ENCODE peak calls at places on chromosomes 16 and 17, in nine cellular contexts. Y, K, U, D, G, E, C, Q and L are unnamed samples. For H3K4me1, the result is how much of the 10 kb centered on the place peaks cover.

GRCh38 chr17:41067281-41067680 is 1.6 kb upstream of the KRTAP2-4 start:
- DNase-seq in D (no peak), K (no peak), C (no peak), Q (no peak), E (no peak), U (no peak), G (no peak), Y (no peak), L (no peak)

GRCh38 chr16:89114159-89114981 is 20.7 kb downstream of the ACSF3 start:
- DNase-seq in G (peak), C (peak), D (no peak), Y (no peak), K (peak), E (peak), U (peak), Q (no peak), L (no peak)

GRCh38 chr16:119835-120234 is 18.6 kb downstream of the NPRL3 start:
- DNase-seq in K (no peak), Q (no peak), C (no peak), E (peak), U (no peak), G (no peak), D (no peak), Y (no peak), L (no peak)

GRCh38 chr17:72056727-72057290 is 64.0 kb upstream of the SOX9 start:
- DNase-seq in Q (no peak), G (no peak), C (no peak), K (no peak), E (no peak), U (no peak), Y (no peak), D (no peak), L (no peak)

GRCh38 chr17:67717192-67717623 is 528 bp upstream of the NOL11 start:
- DNase-seq in Y (no peak), K (no peak), D (no peak), Q (no peak), E (no peak), G (no peak), C (no peak), U (no peak), L (no peak)

GRCh38 chr16:85094176-85094805 is 18.0 kb downstream of the CIBAR2 start:
- DNase-seq in Q (no peak), E (no peak), C (no peak), U (no peak), D (no peak), Y (no peak), G (no peak), K (no peak), L (no peak)

GRCh38 chr16:70694088-70694487 is 8.2 kb upstream of the MTSS2 start:
- DNase-seq in K (no peak), Y (peak), C (no peak), E (no peak), D (no peak), Q (no peak), U (peak), G (no peak), L (no peak)

GRCh38 chr16:5642470-5642869 is 544.9 kb upstream of the EEF2KMT start:
- DNase-seq in G (no peak), C (no peak), U (peak), E (no peak), Y (no peak), D (no peak), Q (no peak), K (no peak), L (no peak)

GRCh38 chr17:76701471-76701967 is 9.2 kb downstream of the MXRA7 start:
- DNase-seq in K (no peak), D (no peak), U (peak), E (no peak), Q (no peak), G (no peak), C (no peak), Y (no peak), L (no peak)

GRCh38 chr17:39360537-39360936 is 40.9 kb downstream of the FBXL20 start:
- DNase-seq in K (no peak), Q (no peak), D (no peak), G (no peak), Y (no peak), E (no peak), U (no peak), C (no peak), L (no peak)

GRCh38 chr17:39364236-39365025 is 37.0 kb downstream of the FBXL20 start:
- DNase-seq in G (no peak), Q (no peak), E (no peak), K (no peak), U (no peak), D (no peak), Y (no peak), C (no peak), L (no peak)

GRCh38 chr17:39361064-39361463 is 40.4 kb downstream of the FBXL20 start:
- DNase-seq in Y (no peak), G (no peak), U (no peak), Q (no peak), C (no peak), K (no peak), D (no peak), E (no peak), L (no peak)

GRCh38 chr17:39365252-39365651 is 36.2 kb downstream of the FBXL20 start:
- DNase-seq in Q (no peak), E (no peak), C (no peak), G (no peak), U (no peak), K (no peak), D (no peak), Y (no peak), L (no peak)

GRCh38 chr17:39365872-39366271 is 35.6 kb downstream of the FBXL20 start:
- DNase-seq in Y (no peak), E (no peak), K (no peak), U (no peak), C (no peak), D (no peak), Q (no peak), G (no peak), L (no peak)
- H3K4me3 ChIP-seq in Y (no peak), E (no peak), K (no peak), U (no peak), C (no peak), D (no peak), Q (no peak), G (no peak), L (peak)

GRCh38 chr17:28725166-28725659 is 820 bp downstream of the TLCD1 start:
- DNase-seq in C (no peak), Q (peak), U (no peak), Y (peak), E (no peak), K (peak), D (no peak), G (no peak), L (peak)

GRCh38 chr17:28726396-28726911 is 421 bp upstream of the TLCD1 start:
- DNase-seq in E (no peak), U (peak), G (peak), C (peak), D (peak), K (peak), Q (peak), Y (peak), L (peak)

GRCh38 chr17:28725660-28726395 is at the start of gene TLCD1:
- DNase-seq in Y (peak), C (peak), Q (peak), U (peak), K (peak), D (no peak), E (peak), G (peak), L (peak)

GRCh38 chr17:28723159-28723835 is 2.7 kb downstream of the TLCD1 start:
- DNase-seq in D (no peak), U (no peak), G (no peak), C (no peak), E (no peak), Y (no peak), Q (no peak), K (no peak), L (no peak)

DNA sequence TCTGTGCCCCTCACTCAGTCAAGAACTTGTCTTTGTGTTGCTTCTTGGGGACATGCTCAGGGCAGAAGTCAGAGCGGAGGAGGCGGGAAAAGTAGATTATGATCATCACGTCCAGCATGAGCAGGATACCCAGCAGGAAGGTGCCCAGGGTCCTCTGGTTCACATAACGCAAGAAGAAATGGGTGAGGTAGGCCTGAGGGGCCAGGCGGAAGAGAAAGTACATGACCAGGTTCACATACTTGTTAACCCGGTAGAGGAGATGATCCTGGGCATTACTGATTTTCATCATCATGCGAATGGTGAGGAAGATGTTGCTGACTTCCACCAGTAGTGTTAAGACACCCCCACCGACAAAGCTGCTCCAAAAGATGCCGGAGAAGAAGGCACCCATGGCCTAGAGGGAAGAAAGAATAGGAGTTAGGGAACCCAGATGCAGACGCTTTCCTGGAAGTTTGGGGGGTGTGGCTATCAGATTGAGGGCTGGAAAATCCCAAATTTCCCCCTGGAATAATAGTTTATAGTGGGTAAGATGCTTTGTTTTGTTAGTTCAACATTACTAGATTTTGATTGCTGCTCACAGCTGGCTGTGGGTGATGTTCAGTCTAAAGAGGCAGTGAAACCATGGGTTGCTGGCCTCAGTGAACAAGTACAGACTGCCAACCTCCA is 1.4 kb downstream of the TLCD1 start:
- DNase-seq in K (no peak), U (no peak), Q (no peak), Y (peak), C (no peak), G (no peak), D (no peak), E (no peak), L (no peak)
- H3K4me1 ChIP-seq in K (half or more), U (under half), Q (half or more), Y (under half), C (half or more), G (under half), D (half or more), E (under half), L (under half)

DNA sequence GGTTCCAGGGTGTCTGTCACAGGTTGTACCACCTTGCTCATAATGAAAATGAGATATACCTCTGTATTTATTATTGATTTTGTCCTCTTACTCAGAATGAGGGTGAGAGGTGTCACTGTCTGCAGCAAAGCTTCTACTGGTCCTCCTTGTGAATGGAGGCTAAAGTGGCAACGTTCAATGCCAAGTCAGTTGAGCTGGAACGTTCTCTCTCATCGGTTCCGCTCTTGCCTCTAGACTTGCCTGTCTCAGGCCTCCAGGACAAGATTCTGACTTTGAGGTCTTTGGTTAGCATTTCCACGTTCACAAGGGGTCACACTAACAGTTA is 50.3 kb upstream of the MYH10 start:
- DNase-seq in E (no peak), U (no peak), G (no peak), K (no peak), Y (no peak), D (no peak), C (no peak), Q (no peak), L (no peak)
- H3K4me3 ChIP-seq in E (peak), U (no peak), G (no peak), K (no peak), Y (no peak), D (no peak), C (no peak), Q (no peak), L (no peak)

DNA sequence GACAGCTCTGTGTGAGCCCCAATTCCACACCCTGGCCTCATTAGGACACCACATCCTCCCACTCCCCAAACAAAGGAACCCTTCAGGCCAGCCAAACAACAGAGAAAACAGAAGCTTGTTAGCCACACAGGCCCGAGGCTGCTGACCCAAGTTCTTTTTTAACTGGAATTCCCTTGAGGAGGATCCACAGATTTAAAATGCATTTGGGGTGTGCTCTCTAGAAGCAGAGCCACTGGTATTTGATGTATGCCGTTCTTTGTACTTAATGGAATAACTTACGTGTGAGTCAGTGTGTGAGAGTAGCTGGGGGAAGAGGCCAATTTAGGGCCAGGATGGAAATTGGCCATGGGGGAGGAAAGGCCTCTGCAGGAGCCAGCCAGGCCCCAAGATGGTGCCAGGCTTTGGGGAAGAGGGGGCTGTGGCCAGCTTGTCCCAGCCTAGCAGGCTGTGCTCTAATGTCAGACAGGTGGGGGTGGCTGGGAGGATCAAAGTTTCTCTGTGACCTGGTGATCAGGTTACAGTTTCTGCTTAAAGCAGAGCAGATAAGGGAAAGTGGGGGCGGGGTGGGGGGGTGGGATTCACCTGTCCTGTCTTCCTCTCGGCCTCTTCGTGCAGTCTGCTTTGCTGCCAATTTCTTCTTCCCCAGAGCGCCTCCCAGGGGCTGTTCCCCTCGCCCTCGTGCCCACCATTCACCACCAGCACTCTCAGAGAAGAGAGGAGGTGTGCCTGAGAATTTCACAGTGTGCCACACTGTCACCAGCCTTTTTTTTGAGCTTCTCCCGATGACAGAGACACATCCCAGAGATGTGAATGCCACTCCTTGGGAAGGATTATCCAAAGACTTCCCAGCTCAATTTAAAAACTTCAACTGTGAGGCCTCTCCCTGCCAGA is 50.8 kb downstream of the TOM1L2 start:
- DNase-seq in K (no peak), E (no peak), D (no peak), Q (no peak), U (peak), Y (peak), G (no peak), C (no peak), L (no peak)
- H3K4me1 ChIP-seq in K (under half), E (under half), D (under half), Q (under half), U (under half), Y (half or more), G (under half), C (under half), L (under half)

GRCh38 chr16:80935691-80936090 is 71.0 kb downstream of the CMC2 start:
- DNase-seq in Q (no peak), K (no peak), U (no peak), E (no peak), C (no peak), D (no peak), G (no peak), Y (no peak), L (no peak)

GRCh38 chr16:80931985-80932720 is 74.5 kb downstream of the CMC2 start:
- DNase-seq in C (peak), Y (peak), K (peak), U (peak), E (peak), G (no peak), D (no peak), Q (peak), L (peak)

GRCh38 chr16:80931661-80931984 is 75.1 kb downstream of the CMC2 start:
- DNase-seq in Q (no peak), U (no peak), C (no peak), K (no peak), G (no peak), D (no peak), Y (no peak), E (no peak), L (no peak)

GRCh38 chr16:80936410-80936809 is 70.3 kb downstream of the CMC2 start:
- DNase-seq in G (no peak), D (no peak), Q (no peak), Y (no peak), U (no peak), E (no peak), K (no peak), C (no peak), L (no peak)

DNA sequence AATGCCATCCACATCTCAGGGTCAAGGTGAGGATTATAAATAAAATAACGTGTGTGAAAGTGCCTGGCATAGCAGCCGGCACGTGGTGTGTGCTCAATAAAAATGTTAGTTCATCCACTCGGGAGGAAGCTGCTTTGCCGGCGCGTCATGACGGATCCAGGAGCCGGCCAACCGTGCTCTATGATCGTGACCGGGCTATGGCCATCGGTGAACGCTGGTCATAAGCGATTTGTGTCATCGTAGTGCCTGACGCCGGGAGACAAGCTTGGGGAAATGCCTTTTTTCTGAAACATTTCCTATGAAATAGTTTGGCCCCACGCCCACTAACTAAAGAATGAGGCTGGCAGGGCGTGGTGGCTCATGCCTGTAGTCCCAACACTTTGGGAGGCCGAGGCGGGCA is 74.0 kb downstream of the CMC2 start:
- DNase-seq in E (peak), U (no peak), D (no peak), C (peak), Y (peak), Q (no peak), K (no peak), G (no peak), L (peak)
- H3K4me3 ChIP-seq in E (peak), U (peak), D (peak), C (no peak), Y (peak), Q (no peak), K (peak), G (no peak), L (peak)

DNA sequence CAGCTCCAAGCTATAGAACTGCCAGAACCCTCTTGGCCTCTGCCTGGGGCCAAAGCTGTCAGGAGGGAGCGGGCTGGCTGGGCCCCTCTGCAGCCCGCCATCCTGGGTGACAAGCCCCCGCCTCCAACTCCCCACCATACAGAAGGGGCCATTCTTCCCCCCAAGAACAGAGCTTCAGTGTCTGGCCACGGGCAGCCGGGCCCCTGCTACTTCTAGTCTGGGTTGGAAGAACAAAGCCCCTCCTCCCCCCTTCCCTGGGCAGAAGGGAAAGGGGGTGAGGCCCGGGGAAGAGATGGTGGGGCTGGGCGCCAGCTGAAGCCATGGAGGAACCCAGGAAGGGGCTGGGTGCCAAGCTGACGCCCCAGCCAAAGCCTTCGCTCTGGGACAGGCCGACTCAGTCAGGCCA is 9.0 kb downstream of the NAT9 start:
- DNase-seq in G (no peak), U (no peak), E (no peak), C (no peak), K (no peak), Q (no peak), Y (no peak), D (no peak), L (peak)
- H3K4me1 ChIP-seq in G (under half), U (under half), E (under half), C (under half), K (under half), Q (under half), Y (under half), D (under half), L (under half)

DNA sequence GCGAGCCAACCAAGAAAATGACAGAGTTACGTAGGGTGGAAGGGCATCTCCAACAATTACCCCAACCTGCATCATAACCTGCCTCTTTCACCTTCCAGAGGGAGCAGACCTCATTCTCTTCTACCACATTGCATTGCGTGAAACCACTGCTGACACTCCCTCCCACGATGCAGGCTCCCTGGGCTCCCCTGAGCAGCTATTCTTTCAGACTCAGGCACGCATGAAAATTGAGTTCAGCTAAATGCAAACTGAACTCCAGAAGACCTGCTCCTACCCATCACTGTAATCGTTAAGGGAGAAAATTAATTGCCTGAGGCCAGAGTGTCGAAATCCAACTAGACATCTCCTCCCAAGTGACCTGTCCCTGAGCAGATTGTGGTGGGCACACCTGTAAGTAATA is 186.0 kb downstream of the GRIN2A start:
- DNase-seq in Q (no peak), Y (no peak), U (peak), D (no peak), C (no peak), G (no peak), K (no peak), E (no peak), L (no peak)
- H3K4me3 ChIP-seq in Q (no peak), Y (no peak), U (no peak), D (no peak), C (no peak), G (no peak), K (no peak), E (no peak), L (no peak)